ENCODE peak calls at places on chromosomes 3 and 15, in eight cellular contexts. Z is psoas muscle; H is IMR-90; O is uterus; P is CD8-positive, alpha-beta memory T cell; T is H9; E is right cardiac atrium; N is neural progenitor cell. X is an unnamed sample. For H3K27me3, the result is how much of the 10 kb centered on the place peaks cover.

GRCh38 chr3:58628823-58629562 is 37.6 kb downstream of the FAM3D start:
- DNase-seq in Z (no peak), H (peak), O (peak), P (no peak), T (no peak), E (peak), N (no peak), X (no peak)

GRCh38 chr3:177284383-177284881 is 87.2 kb upstream of the TBL1XR1 start:
- DNase-seq in Z (peak), H (peak), O (peak), P (no peak), T (peak), E (peak), N (peak), X (peak)

GRCh38 chr15:80801891-80802680 is 22.9 kb downstream of the CEMIP start:
- DNase-seq in Z (no peak), H (no peak), O (peak), P (no peak), T (no peak), E (peak), N (no peak), X (no peak)

GRCh38 chr15:93028111-93028631 is 60.8 kb downstream of the RGMA start:
- DNase-seq in Z (no peak), H (no peak), O (no peak), P (no peak), T (no peak), E (peak), N (no peak), X (no peak)

GRCh38 chr15:44882499-44882968 is 74.0 kb upstream of the TERB2 start:
- DNase-seq in Z (no peak), H (no peak), O (no peak), P (no peak), T (no peak), E (no peak), N (no peak), X (no peak)

GRCh38 chr3:112078125-112079083 is 7.8 kb upstream of the C3orf52 start:
- DNase-seq in Z (no peak), H (no peak), O (no peak), P (no peak), T (no peak), E (no peak), N (no peak), X (no peak)

GRCh38 chr3:66139415-66139814 is 81.4 kb upstream of the SLC25A26 start:
- DNase-seq in Z (no peak), H (peak), O (no peak), P (no peak), T (no peak), E (no peak), N (no peak), X (no peak)

GRCh38 chr15:39700301-39700700 is 82.3 kb downstream of the FSIP1 start:
- DNase-seq in Z (no peak), H (no peak), O (no peak), P (no peak), T (no peak), E (no peak), N (no peak), X (no peak)

GRCh38 chr3:135860761-135861160 is 104.8 kb upstream of the PPP2R3A start:
- DNase-seq in Z (no peak), H (no peak), O (no peak), P (no peak), T (no peak), E (peak), N (no peak), X (no peak)

GRCh38 chr15:57321973-57322601 is 54.2 kb upstream of the CGNL1 start:
- DNase-seq in Z (no peak), H (no peak), O (no peak), P (no peak), T (peak), E (peak), N (peak), X (no peak)

GRCh38 chr15:59185725-59186124 is 20.9 kb upstream of the LDHAL6B start:
- DNase-seq in Z (no peak), H (no peak), O (no peak), P (no peak), T (no peak), E (no peak), N (no peak), X (no peak)

GRCh38 chr15:29988689-29989088 is 94.1 kb upstream of the GOLGA8J start:
- DNase-seq in Z (no peak), H (peak), O (no peak), P (no peak), T (no peak), E (no peak), N (no peak), X (no peak)

GRCh38 chr15:34358367-34358766 is 8.6 kb downstream of the LPCAT4 start:
- DNase-seq in Z (no peak), H (no peak), O (no peak), P (no peak), T (no peak), E (no peak), N (no peak), X (no peak)

GRCh38 chr3:105835606-105836005 is 33.2 kb downstream of the CBLB start:
- DNase-seq in Z (no peak), H (no peak), O (no peak), P (no peak), T (no peak), E (no peak), N (no peak), X (no peak)

GRCh38 chr3:39848365-39848764 is 39.0 kb downstream of the MYRIP start:
- DNase-seq in Z (no peak), H (no peak), O (no peak), P (no peak), T (no peak), E (no peak), N (no peak), X (no peak)

GRCh38 chr3:115960799-115961198 is 337.5 kb downstream of the GAP43 start:
- DNase-seq in Z (no peak), H (no peak), O (peak), P (no peak), T (no peak), E (peak), N (no peak), X (no peak)

GRCh38 chr15:69762373-69763148 is 309.9 kb downstream of the RPLP1 start:
- DNase-seq in Z (no peak), H (no peak), O (no peak), P (no peak), T (peak), E (no peak), N (peak), X (no peak)
- H3K27me3 ChIP-seq in Z (under half), H (under half), O (under half), P (under half), T (under half), E (under half), N (under half), X (under half)

DNA sequence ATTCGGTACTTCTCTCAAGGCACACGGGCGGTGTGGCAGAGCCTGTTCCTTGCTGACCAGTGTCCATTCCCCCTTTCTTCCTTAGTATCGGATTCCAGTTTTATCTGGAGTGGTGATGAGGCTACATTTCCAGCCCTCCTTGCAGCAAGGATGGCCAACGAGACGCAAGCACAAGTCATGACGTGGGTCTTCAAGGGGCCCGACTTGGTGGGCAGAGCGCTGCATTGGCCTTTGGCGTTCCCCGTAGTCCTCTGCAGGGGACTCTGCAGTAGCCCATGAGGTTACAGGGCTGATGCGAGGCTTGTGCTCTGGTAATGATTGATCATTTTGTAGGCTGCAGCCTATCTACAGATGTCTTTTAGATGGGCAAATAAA is 194.5 kb downstream of the OPA1 start:
- DNase-seq in Z (no peak), H (no peak), O (no peak), P (no peak), T (no peak), E (no peak), N (no peak), X (no peak)
- H3K27me3 ChIP-seq in Z (under half), H (half or more), O (under half), P (under half), T (under half), E (under half), N (under half), X (under half)

GRCh38 chr15:83282859-83283812 is 1.3 kb downstream of the BNC1 start:
- DNase-seq in Z (peak), H (no peak), O (no peak), P (no peak), T (peak), E (peak), N (peak), X (no peak)

GRCh38 chr15:83285284-83285978 is 967 bp upstream of the BNC1 start:
- DNase-seq in Z (no peak), H (no peak), O (no peak), P (no peak), T (peak), E (peak), N (peak), X (no peak)

GRCh38 chr15:83284563-83285283 is at the start of gene BNC1:
- DNase-seq in Z (no peak), H (no peak), O (no peak), P (no peak), T (peak), E (peak), N (peak), X (no peak)

GRCh38 chr15:83283813-83284562 is 476 bp downstream of the BNC1 start:
- DNase-seq in Z (no peak), H (no peak), O (no peak), P (no peak), T (peak), E (peak), N (peak), X (no peak)

DNA sequence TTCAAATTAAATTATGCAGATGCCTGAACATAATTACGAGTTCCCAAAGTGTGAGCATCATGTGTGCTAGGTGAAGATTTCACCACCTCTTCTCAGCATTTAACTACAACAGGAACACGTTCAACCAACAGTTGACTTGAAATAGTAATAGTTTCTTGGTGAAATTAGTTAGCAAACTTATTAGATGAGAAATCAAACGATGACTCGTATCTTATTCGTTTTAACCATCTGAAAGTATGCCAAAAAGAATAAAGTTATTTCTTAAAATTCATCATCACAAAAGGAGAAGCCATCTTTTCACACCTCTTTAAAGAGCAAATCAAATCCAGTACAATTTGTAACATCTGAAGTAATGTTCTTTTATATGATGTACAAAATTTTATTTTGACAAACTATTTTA is 2.3 kb downstream of the BNC1 start:
- DNase-seq in Z (no peak), H (no peak), O (no peak), P (no peak), T (no peak), E (no peak), N (no peak), X (no peak)
- H3K27me3 ChIP-seq in Z (under half), H (under half), O (under half), P (under half), T (under half), E (under half), N (half or more), X (half or more)

DNA sequence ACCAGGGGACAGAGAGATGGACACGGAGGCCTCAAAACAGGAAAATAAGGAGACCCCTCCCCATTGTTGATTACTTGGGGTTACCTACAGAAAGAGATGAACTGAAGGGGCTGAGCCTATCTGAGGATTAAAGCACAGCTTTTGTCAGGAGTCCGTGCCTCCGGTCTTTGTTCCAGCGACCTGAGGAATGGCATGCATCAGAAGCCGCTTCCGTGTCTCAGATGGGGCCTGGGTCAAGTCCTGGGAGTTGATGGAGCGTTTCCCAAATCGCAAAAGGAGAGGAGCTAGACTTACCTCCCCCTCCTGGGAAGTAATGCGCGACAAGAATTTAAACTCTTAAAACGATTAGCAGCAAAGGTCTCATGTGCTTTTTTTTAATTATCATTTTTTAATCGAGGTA is 1.0 kb upstream of the ALDH1A3 start:
- DNase-seq in Z (no peak), H (no peak), O (no peak), P (no peak), T (peak), E (no peak), N (peak), X (no peak)
- H3K27me3 ChIP-seq in Z (under half), H (half or more), O (under half), P (under half), T (under half), E (under half), N (half or more), X (half or more)

DNA sequence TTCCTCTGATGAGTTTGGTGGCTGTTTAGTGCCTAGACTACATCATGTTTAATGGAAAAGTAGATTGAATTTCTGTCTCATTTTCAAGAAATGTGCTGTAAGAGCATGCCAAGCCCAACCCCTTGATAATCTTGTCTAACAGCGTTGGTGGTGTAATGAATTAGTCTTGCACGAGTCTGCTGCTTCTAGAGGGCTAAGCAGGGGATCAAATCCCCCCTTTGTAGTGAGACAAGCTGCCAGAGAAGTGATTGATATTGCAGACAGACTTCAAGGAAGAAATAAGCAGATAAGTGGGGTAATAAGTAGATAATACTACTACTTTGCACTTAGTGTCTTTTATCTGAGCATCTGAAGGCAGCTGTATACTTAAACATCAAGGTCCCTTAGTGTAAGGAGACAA is 141.4 kb downstream of the TP63 start:
- DNase-seq in Z (no peak), H (peak), O (no peak), P (no peak), T (no peak), E (no peak), N (no peak), X (no peak)
- H3K27me3 ChIP-seq in Z (under half), H (under half), O (under half), P (under half), T (under half), E (under half), N (half or more), X (under half)

GRCh38 chr3:162719684-162720341 is 1223.2 kb downstream of the OTOL1 start:
- DNase-seq in Z (no peak), H (peak), O (no peak), P (no peak), T (no peak), E (no peak), N (no peak), X (no peak)
- H3K27me3 ChIP-seq in Z (under half), H (under half), O (under half), P (under half), T (under half), E (under half), N (under half), X (under half)

X was measured in CD4-positive, alpha-beta T cell.